ENCODE peak calls at places on chromosomes 12 and 14, in five cellular contexts. N, S, V, U and A are unnamed samples.

GRCh38 chr14:77027538-77028383 is 747 bp downstream of the IRF2BPL start:
- DNase-seq in V (peak; percentile 44), U (peak; percentile 72), N (peak; percentile 70), S (peak; percentile 45), A (peak; percentile 66)

GRCh38 chr12:19129486-19130223 is at the start of gene PLEKHA5:
- DNase-seq in N (peak; percentile 12), S (peak; percentile 94), U (peak; percentile 43), V (no peak), A (peak; percentile 43)

GRCh38 chr12:114512351-114512750 is 106.4 kb upstream of the TBX5 start:
- DNase-seq in S (no peak), N (no peak), U (no peak), V (no peak), A (no peak)

GRCh38 chr12:114504311-114504710 is 98.4 kb upstream of the TBX5 start:
- DNase-seq in N (no peak), U (no peak), S (no peak), V (no peak), A (no peak)

GRCh38 chr12:122730215-122731014 is at the start of gene HCAR1:
- DNase-seq in V (peak; percentile 21), U (peak; percentile 87), N (peak; percentile 31), S (no peak), A (no peak)

GRCh38 chr12:66074561-66074960 is 56.0 kb downstream of the LLPH start:
- DNase-seq in S (no peak), U (no peak), V (no peak), N (no peak), A (peak; percentile 22)

GRCh38 chr14:67166450-67166853 is 22.8 kb upstream of the GARIN2 start:
- DNase-seq in U (peak; percentile 27), V (no peak), S (peak; percentile 29), N (peak; percentile 14), A (peak; percentile 29)

GRCh38 chr12:12474471-12474928 is 88.2 kb downstream of the DUSP16 start:
- DNase-seq in U (peak; percentile 85), V (no peak), S (no peak), N (peak; percentile 36), A (no peak)

GRCh38 chr14:100438678-100439592 is 115.8 kb downstream of the SLC25A47 start:
- DNase-seq in U (no peak), V (peak; percentile 16), S (peak; percentile 53), N (peak; percentile 48), A (no peak)

GRCh38 chr12:56338643-56339422 is at the start of gene IL23A:
- DNase-seq in S (peak; percentile 63), U (peak; percentile 81), N (peak; percentile 89), V (peak; percentile 80), A (no peak)

GRCh38 chr12:24121911-24122310 is 172.4 kb upstream of the SOX5 start:
- DNase-seq in V (no peak), N (no peak), S (no peak), U (no peak), A (peak; percentile 22)

GRCh38 chr14:70888681-70889175 is 18.5 kb upstream of the PCNX1 start:
- DNase-seq in N (no peak), U (peak; percentile 55), S (no peak), V (no peak), A (no peak)

GRCh38 chr14:68039593-68039992 is 220.0 kb downstream of the RAD51B start:
- DNase-seq in N (no peak), S (no peak), V (no peak), U (no peak), A (no peak)

GRCh38 chr12:114405449-114406271 is at the start of gene TBX5:
- DNase-seq in U (no peak), V (no peak), S (no peak), N (no peak), A (no peak)

GRCh38 chr14:99938896-99939295 is 126.3 kb upstream of the EVL start:
- DNase-seq in U (no peak), V (no peak), N (no peak), S (no peak), A (no peak)

GRCh38 chr12:113184098-113184899 is 979 bp downstream of the DDX54 start:
- DNase-seq in V (no peak), S (no peak), N (no peak), U (no peak), A (no peak)

GRCh38 chr14:75906228-75906627 is 75.6 kb downstream of the TGFB3 start:
- DNase-seq in V (no peak), S (no peak), U (no peak), N (no peak), A (no peak)

GRCh38 chr12:103930787-103931536 is 752 bp downstream of the HSP90B1 start:
- DNase-seq in U (peak; percentile 14), N (peak; percentile 28), V (peak; percentile 13), S (peak; percentile 32), A (no peak)

GRCh38 chr14:75430526-75430925 is 2.7 kb downstream of the JDP2 start:
- DNase-seq in U (no peak), V (no peak), N (no peak), S (no peak), A (peak; percentile 31)

GRCh38 chr12:19959353-19959752 is 409.0 kb upstream of the PDE3A start:
- DNase-seq in V (no peak), U (no peak), N (no peak), S (no peak), A (no peak)

GRCh38 chr12:12945591-12945990 is 6.4 kb downstream of the GPRC5D start:
- DNase-seq in S (no peak), N (no peak), U (no peak), V (no peak), A (no peak)

GRCh38 chr14:43540948-43541347 is 966.1 kb downstream of the FSCB start:
- DNase-seq in U (no peak), S (peak; percentile 14), V (no peak), N (no peak), A (no peak)

GRCh38 chr14:24013654-24014514 is 25.2 kb downstream of the DHRS4L2 start:
- DNase-seq in S (peak; percentile 76), V (no peak), N (peak; percentile 35), U (peak; percentile 68), A (peak; percentile 34)

GRCh38 chr12:89470741-89471504 is 53.7 kb downstream of the GALNT4 start:
- DNase-seq in U (peak; percentile 72), V (no peak), S (peak; percentile 35), N (no peak), A (no peak)

GRCh38 chr12:49880756-49881390 is 22.8 kb downstream of the FAIM2 start:
- DNase-seq in N (no peak), S (no peak), V (no peak), U (no peak), A (no peak)

GRCh38 chr12:106305376-106305775 is 2.8 kb downstream of the TCP11L2 start:
- DNase-seq in N (no peak), U (no peak), S (no peak), V (no peak), A (no peak)

GRCh38 chr12:128753438-128753837 is 70.3 kb downstream of the SLC15A4 start:
- DNase-seq in V (no peak), U (no peak), N (no peak), S (no peak), A (no peak)

GRCh38 chr12:19410211-19410610 is 29.1 kb upstream of the AEBP2 start:
- DNase-seq in V (no peak), N (no peak), U (no peak), S (no peak), A (no peak)

GRCh38 chr14:53640695-53641094 is 315.9 kb downstream of the BMP4 start:
- DNase-seq in S (no peak), V (no peak), N (no peak), U (no peak), A (no peak)

GRCh38 chr12:571795-572531 is 91.3 kb downstream of the NINJ2 start:
- DNase-seq in N (no peak), U (no peak), V (no peak), S (no peak), A (no peak)

GRCh38 chr14:85414142-85414541 is 115.8 kb upstream of the FLRT2 start:
- DNase-seq in U (no peak), V (no peak), S (no peak), N (no peak), A (no peak)

GRCh38 chr14:96047101-96047500 is 7.9 kb downstream of the C14orf132 start:
- DNase-seq in V (no peak), S (no peak), U (no peak), N (no peak), A (no peak)

GRCh38 chr12:107066686-107067085 is 26.7 kb downstream of the CRY1 start:
- DNase-seq in V (no peak), U (no peak), N (no peak), S (no peak), A (no peak)